ENCODE peak calls at places on chromosomes 11 and 22, in seven cellular contexts. D is CD8-positive, alpha-beta memory T cell; B is tibial artery; M is mucosa of descending colon; A is esophagus muscularis mucosa; F is lower lobe of right lung; H is stomach. P is an unnamed sample.

GRCh38 chr11:324131-324530 is 3.5 kb upstream of the IFITM3 start:
- DNase-seq in H (no peak), A (no peak), D (no peak), M (no peak), B (no peak), F (no peak), P (no peak)

GRCh38 chr22:42310301-42310981 is 40.0 kb upstream of the TCF20 start:
- DNase-seq in B (no peak), A (no peak), D (no peak), H (no peak), M (no peak), F (no peak), P (no peak)

GRCh38 chr11:87097582-87097981 is 59.8 kb downstream of the TMEM135 start:
- DNase-seq in A (no peak), F (no peak), B (no peak), H (peak; percentile 57), D (peak; percentile 9), M (peak; percentile 48), P (no peak)

GRCh38 chr11:14927146-14927545 is 35.1 kb upstream of the CYP2R1 start:
- DNase-seq in F (no peak), D (no peak), H (no peak), B (no peak), M (no peak), A (peak; percentile 47), P (no peak)

GRCh38 chr11:36343436-36343835 is 47.3 kb downstream of the PRR5L start:
- DNase-seq in H (no peak), B (no peak), F (no peak), M (no peak), D (no peak), A (peak; percentile 10), P (no peak)

GRCh38 chr11:119031912-119032280 is 1.2 kb upstream of the SLC37A4 start:
- DNase-seq in D (no peak), M (no peak), B (no peak), A (no peak), H (no peak), F (no peak), P (no peak)

GRCh38 chr11:113377606-113378005 is 10.0 kb upstream of the ANKK1 start:
- DNase-seq in D (no peak), H (no peak), B (no peak), M (no peak), A (no peak), F (no peak), P (no peak)

GRCh38 chr11:92826136-92826535 is 143.3 kb upstream of the MTNR1B start:
- DNase-seq in F (no peak), A (no peak), H (no peak), D (no peak), M (no peak), B (no peak), P (no peak)

GRCh38 chr11:120893431-120894206 is 130.3 kb upstream of the TBCEL start:
- DNase-seq in A (no peak), D (no peak), F (no peak), B (no peak), H (no peak), M (no peak), P (no peak)

GRCh38 chr22:50269573-50270301 is 443 bp downstream of the MAPK11 start:
- DNase-seq in F (no peak), B (no peak), D (peak; percentile 36), H (no peak), M (peak; percentile 54), A (no peak), P (no peak)

GRCh38 chr11:62796281-62796680 is 4.5 kb upstream of the TMEM223 start:
- DNase-seq in B (no peak), D (no peak), F (no peak), M (no peak), A (no peak), H (no peak), P (no peak)

GRCh38 chr11:25562417-25562816 is 769.5 kb upstream of the ANO3 start:
- DNase-seq in F (no peak), B (peak; percentile 27), H (no peak), M (no peak), A (no peak), D (no peak), P (no peak)

GRCh38 chr22:20319041-20319744 is 667 bp downstream of the DGCR6L start:
- DNase-seq in B (no peak), A (peak; percentile 79), H (peak; percentile 24), F (peak; percentile 46), D (no peak), M (peak; percentile 48), P (no peak)

GRCh38 chr11:70220920-70221319 is 17.8 kb downstream of the FADD start:
- DNase-seq in M (no peak), B (no peak), D (no peak), H (no peak), F (no peak), A (no peak), P (no peak)

GRCh38 chr22:43820671-43821305 is 8.7 kb upstream of the EFCAB6 start:
- DNase-seq in F (peak; percentile 45), D (no peak), H (no peak), M (no peak), B (no peak), A (no peak), P (no peak)

GRCh38 chr11:134047586-134047999 is 21.3 kb upstream of the JAM3 start:
- DNase-seq in H (no peak), M (peak; percentile 62), A (peak; percentile 97), F (no peak), D (no peak), B (peak; percentile 90), P (no peak)

GRCh38 chr11:116731097-116731761 is 41.6 kb downstream of the BUD13 start:
- DNase-seq in B (no peak), H (no peak), A (no peak), F (no peak), M (no peak), D (no peak), P (no peak)

GRCh38 chr11:94924074-94925031 is 49.0 kb downstream of the CWC15 start:
- DNase-seq in A (peak; percentile 68), F (no peak), D (no peak), M (no peak), B (no peak), H (no peak), P (no peak)

GRCh38 chr22:44357962-44358553 is 45.3 kb upstream of the SHISAL1 start:
- DNase-seq in H (no peak), D (no peak), A (no peak), F (peak; percentile 38), M (peak; percentile 31), B (no peak), P (no peak)

GRCh38 chr11:69654660-69655478 is 13.9 kb downstream of the CCND1 start:
- DNase-seq in M (peak; percentile 32), H (no peak), F (no peak), A (no peak), D (no peak), B (peak; percentile 14), P (no peak)

GRCh38 chr22:37017356-37017755 is 1.9 kb downstream of the TST start:
- DNase-seq in D (no peak), A (no peak), F (no peak), H (peak; percentile 40), M (no peak), B (no peak), P (no peak)

GRCh38 chr11:65892661-65893317 is 2.3 kb downstream of the CCDC85B start:
- DNase-seq in H (no peak), F (peak; percentile 38), M (peak; percentile 33), A (no peak), B (no peak), D (no peak), P (no peak)

GRCh38 chr11:117202386-117203068 is 3.4 kb downstream of the TAGLN start:
- DNase-seq in B (no peak), A (no peak), D (no peak), H (no peak), F (no peak), M (no peak), P (no peak)

GRCh38 chr11:61149624-61150615 is 11.3 kb downstream of the VPS37C start:
- DNase-seq in A (no peak), M (no peak), F (peak; percentile 62), D (no peak), H (peak; percentile 56), B (no peak), P (no peak)

GRCh38 chr22:49157529-49158339 is 669.9 kb downstream of the BRD1 start:
- DNase-seq in B (peak; percentile 6), A (no peak), F (no peak), M (no peak), D (no peak), H (no peak), P (no peak)
- H3K9me3 ChIP-seq in B (no peaks in the 10 kb centered on the region), A (no peaks in the 10 kb centered on the region), F (no peaks in the 10 kb centered on the region), M (no peaks in the 10 kb centered on the region), D (no peaks in the 10 kb centered on the region), H (peaks cover 6% of the 10 kb centered on the region), P (no peaks in the 10 kb centered on the region)

DNA sequence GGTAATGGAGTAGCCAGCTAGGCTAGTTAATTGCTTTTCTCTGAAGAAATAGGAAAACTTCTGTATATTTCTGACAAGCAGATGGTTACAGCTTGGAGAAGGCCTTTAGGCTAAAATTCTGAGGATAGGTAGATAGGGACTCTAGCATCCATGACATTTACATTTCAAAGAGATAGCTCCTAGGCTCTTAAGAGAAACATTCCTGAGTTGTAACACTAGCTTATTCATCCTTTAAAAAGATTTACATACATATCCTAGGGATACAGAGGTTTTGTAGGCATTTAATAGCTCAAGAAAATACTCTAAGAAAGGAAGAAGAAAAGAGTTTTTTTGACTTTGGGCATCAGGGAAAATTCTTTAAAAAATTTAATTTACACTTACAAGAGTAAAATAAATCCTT is 130.9 kb upstream of the CCDC179 start:
- DNase-seq in M (no peak), B (no peak), D (no peak), H (no peak), A (no peak), F (no peak), P (no peak)
- H3K9me3 ChIP-seq in M (peaks cover 9% of the 10 kb centered on the region), B (no peaks in the 10 kb centered on the region), D (no peaks in the 10 kb centered on the region), H (peaks cover 38% of the 10 kb centered on the region), A (peaks cover 15% of the 10 kb centered on the region), F (peaks cover 12% of the 10 kb centered on the region), P (no peaks in the 10 kb centered on the region)

GRCh38 chr11:99325807-99326206 is 305.1 kb downstream of the CNTN5 start:
- DNase-seq in M (no peak), H (no peak), D (no peak), A (no peak), F (no peak), B (no peak), P (no peak)
- H3K9me3 ChIP-seq in M (no peaks in the 10 kb centered on the region), H (no peaks in the 10 kb centered on the region), D (no peaks in the 10 kb centered on the region), A (no peaks in the 10 kb centered on the region), F (no peaks in the 10 kb centered on the region), B (no peaks in the 10 kb centered on the region), P (no peaks in the 10 kb centered on the region)

DNA sequence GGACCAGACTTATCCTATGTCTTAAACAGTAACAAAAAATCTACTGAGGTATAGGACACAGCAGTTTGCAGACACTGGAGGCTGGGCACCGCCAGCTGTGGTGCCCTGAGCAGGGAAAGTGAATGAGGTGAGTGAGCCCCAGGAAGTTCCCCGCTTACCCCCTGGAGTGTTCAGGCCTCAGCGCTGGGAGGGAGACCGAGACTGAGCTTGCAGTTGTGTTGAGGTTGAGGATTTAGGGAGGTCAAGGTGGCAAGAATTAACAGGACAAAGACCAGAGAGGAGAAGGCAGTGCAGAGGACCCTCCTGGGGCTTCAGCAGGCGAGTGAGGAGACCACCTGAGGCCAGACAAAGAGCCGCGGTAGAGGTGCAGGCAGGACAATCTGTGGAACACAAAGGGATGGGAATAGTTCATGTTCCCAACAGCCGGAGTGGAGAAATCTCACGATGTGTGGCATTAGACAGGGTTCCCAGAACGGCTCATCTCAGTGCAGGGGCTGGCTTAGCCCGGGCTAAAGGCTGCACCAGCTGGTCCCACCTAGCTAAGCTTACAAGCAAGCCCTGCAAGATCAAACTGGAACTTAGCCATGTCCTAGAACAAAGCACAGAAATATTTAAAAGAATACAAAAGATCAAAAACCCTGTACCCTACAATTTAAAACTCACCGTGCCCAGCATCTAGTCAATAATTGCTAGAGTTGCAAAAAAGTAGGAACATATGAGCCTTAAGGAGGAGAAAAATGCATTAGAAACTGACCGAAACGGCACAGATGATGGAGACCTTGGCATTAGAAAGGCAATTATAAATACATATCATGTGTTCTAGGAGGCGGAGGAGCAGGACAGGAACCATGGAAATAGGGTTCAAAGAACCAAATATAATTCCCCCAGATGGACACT is 47.4 kb upstream of the PITPNB start:
- DNase-seq in H (no peak), F (no peak), A (no peak), B (no peak), D (no peak), M (no peak), P (no peak)
- H3K9me3 ChIP-seq in H (peaks cover 6% of the 10 kb centered on the region), F (peaks cover 13% of the 10 kb centered on the region), A (peaks cover 12% of the 10 kb centered on the region), B (no peaks in the 10 kb centered on the region), D (no peaks in the 10 kb centered on the region), M (peaks cover 8% of the 10 kb centered on the region), P (no peaks in the 10 kb centered on the region)

P was measured in T-helper 17 cell.